ENCODE peak calls at places on chromosomes 11 and 22, in six cellular contexts. F is effector CD4-positive, alpha-beta T cell; W is type B pancreatic cell; U is hypothalamus; Z is activated gamma-delta T cell treated with anti-CD3 and anti-CD28 coated beads, Interleukin-2, amount 50 U/mL, for 16 hours; L is GM23248. D is an unnamed sample.

GRCh38 chr11:66341502-66342126 is 3.3 kb downstream of the BRMS1 start:
- DNase-seq in U (no peak), W (no peak), L (no peak), F (no peak), Z (no peak), D (no peak)

GRCh38 chr22:38505595-38506117 is 455 bp downstream of the DDX17 start:
- DNase-seq in F (peak; percentile 38), L (peak; percentile 88), W (peak; percentile 76), U (peak; percentile 96), Z (peak; percentile 29), D (peak; percentile 80)

GRCh38 chr11:64742940-64743590 is 877 bp downstream of the RASGRP2 start:
- DNase-seq in Z (peak; percentile 67), U (no peak), L (peak; percentile 64), F (peak; percentile 66), W (no peak), D (peak; percentile 63)

GRCh38 chr11:61168858-61169257 is 7.6 kb upstream of the VPS37C start:
- DNase-seq in F (no peak), W (no peak), U (no peak), Z (no peak), L (no peak), D (no peak)

GRCh38 chr11:62432695-62433094 is 13.9 kb downstream of the SCGB1A1 start:
- DNase-seq in F (no peak), W (no peak), L (no peak), U (no peak), Z (no peak), D (no peak)

GRCh38 chr11:76233936-76234703 is 27.8 kb upstream of the WNT11 start:
- DNase-seq in U (no peak), F (no peak), L (peak; percentile 67), Z (no peak), W (no peak), D (peak; percentile 56)

GRCh38 chr11:67373916-67374570 is 645 bp upstream of the CLCF1 start:
- DNase-seq in Z (no peak), U (no peak), F (peak; percentile 41), L (peak; percentile 99), W (no peak), D (no peak)

GRCh38 chr11:64729851-64730382 is 6.9 kb upstream of the NRXN2 start:
- DNase-seq in L (peak; percentile 35), U (no peak), W (peak; percentile 71), Z (no peak), F (no peak), D (no peak)

GRCh38 chr22:26610072-26610958 is 7.5 kb downstream of the CRYBB1 start:
- DNase-seq in L (peak; percentile 93), W (no peak), U (no peak), F (no peak), Z (no peak), D (no peak)

GRCh38 chr11:121119444-121119843 is 18.4 kb downstream of the TECTA start:
- DNase-seq in L (no peak), Z (no peak), W (no peak), F (no peak), U (no peak), D (no peak)

GRCh38 chr11:19200410-19201201 is 1.2 kb downstream of the CSRP3 start:
- DNase-seq in W (no peak), Z (no peak), L (peak; percentile 77), F (no peak), U (no peak), D (no peak)

GRCh38 chr22:18947905-18948304 is 11.8 kb upstream of the PRODH start:
- DNase-seq in F (no peak), L (no peak), U (no peak), W (no peak), Z (no peak), D (no peak)

GRCh38 chr11:127274328-127274676 is 273.7 kb upstream of the KIRREL3 start:
- DNase-seq in U (no peak), L (no peak), W (no peak), F (no peak), Z (no peak), D (no peak)

GRCh38 chr11:40716344-40717178 is 742.9 kb downstream of the LRRC4C start:
- DNase-seq in Z (no peak), L (no peak), U (no peak), W (no peak), F (no peak), D (no peak)

GRCh38 chr11:673866-674265 is 21.2 kb downstream of the DEAF1 start:
- DNase-seq in U (no peak), L (no peak), F (no peak), W (no peak), Z (no peak), D (peak; percentile 67)

GRCh38 chr22:41910599-41911291 is 4.1 kb downstream of the SHISA8 start:
- DNase-seq in W (no peak), L (peak; percentile 67), U (no peak), F (no peak), Z (no peak), D (no peak)

GRCh38 chr11:123054301-123055065 is 7.5 kb downstream of the HSPA8 start:
- DNase-seq in W (no peak), Z (no peak), U (no peak), F (no peak), L (peak; percentile 89), D (peak; percentile 84)

GRCh38 chr11:85627332-85627997 is at the start of gene DLG2:
- DNase-seq in U (no peak), F (no peak), L (peak; percentile 79), Z (peak; percentile 1), W (no peak), D (peak; percentile 68)

GRCh38 chr11:36361901-36362391 is 65.9 kb downstream of the PRR5L start:
- DNase-seq in W (no peak), U (no peak), F (no peak), Z (no peak), L (peak; percentile 89), D (no peak)

GRCh38 chr11:130423541-130424155 is 4.8 kb downstream of the ADAMTS8 start:
- DNase-seq in L (no peak), U (no peak), F (no peak), Z (no peak), W (no peak), D (no peak)

GRCh38 chr11:87352759-87353707 is 315.3 kb downstream of the TMEM135 start:
- DNase-seq in F (peak; percentile 74), L (peak; percentile 91), Z (peak; percentile 75), W (peak; percentile 89), U (peak; percentile 35), D (peak; percentile 72)

GRCh38 chr22:41939981-41940852 is 6.7 kb downstream of the CENPM start:
- DNase-seq in U (no peak), Z (peak; percentile 90), F (peak; percentile 96), L (no peak), W (no peak), D (no peak)

GRCh38 chr11:8271106-8271886 is 7.6 kb upstream of the LMO1 start:
- DNase-seq in L (no peak), F (no peak), U (no peak), Z (no peak), W (no peak), D (no peak)

GRCh38 chr11:93498099-93499040 is 44.8 kb downstream of the SMCO4 start:
- DNase-seq in F (no peak), Z (no peak), U (no peak), W (no peak), L (peak; percentile 10), D (no peak)

GRCh38 chr11:77479746-77480352 is 6.0 kb upstream of the PAK1 start:
- DNase-seq in L (no peak), U (no peak), Z (no peak), F (no peak), W (no peak), D (no peak)

GRCh38 chr11:61764606-61765260 is 12.3 kb downstream of the MYRF start:
- DNase-seq in F (no peak), L (no peak), Z (no peak), W (no peak), U (no peak), D (no peak)

GRCh38 chr11:34840736-34841386 is 75.3 kb downstream of the APIP start:
- DNase-seq in F (no peak), L (peak; percentile 35), W (no peak), Z (no peak), U (no peak), D (no peak)

GRCh38 chr22:20183823-20184222 is 33.0 kb upstream of the CCDC188 start:
- DNase-seq in Z (no peak), L (no peak), F (no peak), U (no peak), W (no peak), D (no peak)

GRCh38 chr22:29820941-29821789 is 16.9 kb downstream of the ASCC2 start:
- DNase-seq in L (peak; percentile 83), F (no peak), W (peak; percentile 76), Z (no peak), U (no peak), D (no peak)

GRCh38 chr11:2477254-2477653 is 32.4 kb downstream of the KCNQ1 start:
- DNase-seq in Z (no peak), L (no peak), W (peak; percentile 29), U (no peak), F (no peak), D (no peak)

GRCh38 chr11:518463-519202 is 11.6 kb upstream of the RNH1 start:
- DNase-seq in W (peak; percentile 87), L (peak; percentile 99), U (no peak), F (peak; percentile 87), Z (peak; percentile 85), D (peak; percentile 93)

GRCh38 chr11:100581318-100581717 is 105.8 kb upstream of the ARHGAP42 start:
- DNase-seq in W (no peak), U (no peak), Z (no peak), L (no peak), F (no peak), D (no peak)

GRCh38 chr11:118785362-118785761 is 5.6 kb downstream of the DDX6 start:
- DNase-seq in W (no peak), Z (no peak), L (peak; percentile 67), F (no peak), U (no peak), D (no peak)

GRCh38 chr11:26753738-26754504 is 32.1 kb upstream of the SLC5A12 start:
- DNase-seq in U (no peak), Z (no peak), W (no peak), L (peak; percentile 83), F (no peak), D (peak; percentile 45)